ENCODE peak calls at places on chromosome 13, in five cellular contexts. Z, W, O, Y and F are unnamed samples.

GRCh38 chr13:45393941-45394570 is 24.1 kb downstream of the SLC25A30 start:
- DNase-seq in Z (no peak), W (peak), O (peak), Y (peak), F (peak)

GRCh38 chr13:24038846-24039330 is 121.6 kb upstream of the SPATA13 start:
- DNase-seq in Z (peak), W (no peak), O (no peak), Y (peak), F (no peak)

GRCh38 chr13:50244913-50245574 is 229.8 kb downstream of the KCNRG start:
- DNase-seq in Z (no peak), W (peak), O (peak), Y (no peak), F (peak)

GRCh38 chr13:73880365-73880764 is 253.8 kb downstream of the KLF12 start:
- DNase-seq in Z (no peak), W (no peak), O (no peak), Y (no peak), F (no peak)

GRCh38 chr13:40189426-40189825 is 477.0 kb downstream of the FOXO1 start:
- DNase-seq in Z (no peak), W (no peak), O (no peak), Y (no peak), F (no peak)

GRCh38 chr13:48562296-48563066 is 29.6 kb upstream of the RCBTB2 start:
- DNase-seq in Z (no peak), W (no peak), O (no peak), Y (no peak), F (no peak)

GRCh38 chr13:113836917-113837553 is 26.8 kb downstream of the GAS6 start:
- DNase-seq in Z (no peak), W (peak), O (peak), Y (no peak), F (no peak)

GRCh38 chr13:30216111-30216510 is 91.2 kb downstream of the KATNAL1 start:
- DNase-seq in Z (no peak), W (no peak), O (no peak), Y (no peak), F (no peak)

GRCh38 chr13:113273856-113274590 is 23.0 kb upstream of the LAMP1 start:
- DNase-seq in Z (no peak), W (no peak), O (peak), Y (no peak), F (no peak)

GRCh38 chr13:46267166-46267565 is 55.4 kb downstream of the LRRC63 start:
- DNase-seq in Z (no peak), W (no peak), O (no peak), Y (no peak), F (no peak)

GRCh38 chr13:107650081-107650701 is 565.1 kb downstream of the LIG4 start:
- DNase-seq in Z (peak), W (peak), O (peak), Y (peak), F (peak)

GRCh38 chr13:67119481-67119883 is 110.7 kb downstream of the PCDH9 start:
- DNase-seq in Z (no peak), W (no peak), O (peak), Y (no peak), F (peak)

GRCh38 chr13:106558527-106558926 is 9.4 kb downstream of the ARGLU1 start:
- DNase-seq in Z (no peak), W (no peak), O (no peak), Y (no peak), F (no peak)

GRCh38 chr13:99357149-99357596 is 50.0 kb upstream of the GPR183 start:
- DNase-seq in Z (no peak), W (peak), O (no peak), Y (no peak), F (peak)

GRCh38 chr13:20359335-20359734 is 127.2 kb upstream of the GJB6 start:
- DNase-seq in Z (no peak), W (peak), O (peak), Y (no peak), F (peak)

GRCh38 chr13:61756031-61756430 is 340.4 kb upstream of the PCDH20 start:
- DNase-seq in Z (no peak), W (no peak), O (no peak), Y (no peak), F (no peak)

GRCh38 chr13:21012841-21013681 is 48.3 kb downstream of the LATS2 start:
- DNase-seq in Z (no peak), W (peak), O (no peak), Y (no peak), F (no peak)

GRCh38 chr13:73913043-73913740 is 221.0 kb downstream of the KLF12 start:
- DNase-seq in Z (no peak), W (no peak), O (no peak), Y (no peak), F (no peak)

GRCh38 chr13:109165417-109165904 is 536.0 kb downstream of the MYO16 start:
- DNase-seq in Z (no peak), W (peak), O (no peak), Y (no peak), F (no peak)

GRCh38 chr13:105474983-105475382 is 1060.5 kb downstream of the EFNB2 start:
- DNase-seq in Z (no peak), W (no peak), O (no peak), Y (no peak), F (no peak)

GRCh38 chr13:102227696-102228095 is 174.2 kb downstream of the FGF14 start:
- DNase-seq in Z (no peak), W (no peak), O (no peak), Y (no peak), F (no peak)

GRCh38 chr13:110372676-110373075 is 65.6 kb downstream of the COL4A2 start:
- DNase-seq in Z (no peak), W (no peak), O (no peak), Y (no peak), F (no peak)

GRCh38 chr13:23159205-23159586 is 21.6 kb upstream of the SGCG start:
- DNase-seq in Z (no peak), W (no peak), O (peak), Y (no peak), F (no peak)

GRCh38 chr13:28220166-28220565 is 81.8 kb downstream of the PAN3 start:
- DNase-seq in Z (no peak), W (no peak), O (no peak), Y (no peak), F (no peak)

GRCh38 chr13:44086389-44086788 is 206.7 kb downstream of the LACC1 start:
- DNase-seq in Z (no peak), W (no peak), O (no peak), Y (no peak), F (no peak)

GRCh38 chr13:23552171-23552570 is 18.0 kb upstream of the TNFRSF19 start:
- DNase-seq in Z (no peak), W (no peak), O (no peak), Y (no peak), F (no peak)

GRCh38 chr13:71632721-71633120 is 234.3 kb downstream of the DACH1 start:
- DNase-seq in Z (no peak), W (no peak), O (no peak), Y (no peak), F (no peak)

GRCh38 chr13:48585456-48585840 is 52.6 kb upstream of the RCBTB2 start:
- DNase-seq in Z (peak), W (no peak), O (no peak), Y (peak), F (no peak)

GRCh38 chr13:110509478-110509926 is 52.0 kb downstream of the RAB20 start:
- DNase-seq in Z (no peak), W (no peak), O (no peak), Y (no peak), F (no peak)